ENCODE peak calls at places on chromosomes 13 and 19, in five cellular contexts. One of them, this sample, is unnamed.

GRCh38 chr13:28283600-28283999 is 145.3 kb downstream of the PAN3 start:
- DNase-seq in cerebellar nuclear complex: no peak
- DNase-seq in HEK293T: no peak
- DNase-seq in GDM1: no peak
- DNase-seq in T follicular helper cell: no peak
- DNase-seq in this sample: no peak

GRCh38 chr13:75860935-75861334 is 224.8 kb downstream of the LMO7 start:
- DNase-seq in GDM1: no peak
- DNase-seq in HEK293T: no peak
- DNase-seq in T follicular helper cell: no peak
- DNase-seq in cerebellar nuclear complex: no peak
- DNase-seq in this sample: no peak

GRCh38 chr19:18291019-18291524 is 9.7 kb upstream of the JUND start:
- DNase-seq in cerebellar nuclear complex: no peak
- DNase-seq in HEK293T: no peak
- DNase-seq in T follicular helper cell: no peak
- DNase-seq in GDM1: no peak
- DNase-seq in this sample: peak; percentile 63

GRCh38 chr13:64428196-64428595 is 2801.9 kb downstream of the PCDH9 start:
- DNase-seq in T follicular helper cell: no peak
- DNase-seq in HEK293T: no peak
- DNase-seq in GDM1: no peak
- DNase-seq in cerebellar nuclear complex: no peak
- DNase-seq in this sample: no peak

GRCh38 chr13:31081316-31081715 is 80.4 kb downstream of the HSPH1 start:
- DNase-seq in cerebellar nuclear complex: no peak
- DNase-seq in T follicular helper cell: no peak
- DNase-seq in GDM1: no peak
- DNase-seq in HEK293T: no peak
- DNase-seq in this sample: no peak

GRCh38 chr19:51127755-51128154 is 3.0 kb downstream of the SIGLEC9 start:
- DNase-seq in T follicular helper cell: no peak
- DNase-seq in HEK293T: no peak
- DNase-seq in cerebellar nuclear complex: no peak
- DNase-seq in GDM1: peak; percentile 84
- DNase-seq in this sample: no peak

GRCh38 chr13:27533155-27533643 is 82.8 kb upstream of the MTIF3 start:
- DNase-seq in cerebellar nuclear complex: peak; percentile 12
- DNase-seq in T follicular helper cell: no peak
- DNase-seq in GDM1: no peak
- DNase-seq in HEK293T: peak; percentile 81
- DNase-seq in this sample: peak; percentile 85

GRCh38 chr19:39032164-39032918 is at the start of gene FBXO27:
- DNase-seq in cerebellar nuclear complex: no peak
- DNase-seq in HEK293T: peak; percentile 54
- DNase-seq in GDM1: no peak
- DNase-seq in T follicular helper cell: no peak
- DNase-seq in this sample: peak; percentile 84

GRCh38 chr13:88068316-88068715 is 397.1 kb downstream of the SLITRK5 start:
- DNase-seq in cerebellar nuclear complex: no peak
- DNase-seq in GDM1: no peak
- DNase-seq in HEK293T: no peak
- DNase-seq in T follicular helper cell: no peak
- DNase-seq in this sample: no peak

GRCh38 chr13:51246005-51246404 is 23.8 kb downstream of the FAM124A start:
- DNase-seq in cerebellar nuclear complex: no peak
- DNase-seq in GDM1: no peak
- DNase-seq in T follicular helper cell: no peak
- DNase-seq in HEK293T: no peak
- DNase-seq in this sample: peak; percentile 78